ENCODE peak calls at places on chromosomes 4 and X, in four cellular contexts. One of them, this sample, is unnamed.

GRCh38 chr4:79864470-79865190 is 208.4 kb downstream of the ANTXR2 start:
- DNase-seq in Caco-2: no peak
- DNase-seq in AG09309: no peak
- DNase-seq in fibroblast of lung: peak
- DNase-seq in this sample: no peak

GRCh38 chrX:5051831-5052491 is 1176.7 kb downstream of the NLGN4X start:
- DNase-seq in fibroblast of lung: peak
- DNase-seq in Caco-2: peak
- DNase-seq in AG09309: no peak
- DNase-seq in this sample: no peak

GRCh38 chr4:65645185-65645584 is 25.1 kb downstream of the EPHA5 start:
- DNase-seq in fibroblast of lung: peak
- DNase-seq in AG09309: no peak
- DNase-seq in Caco-2: no peak
- DNase-seq in this sample: no peak

GRCh38 chr4:16197842-16198241 is 28.4 kb downstream of the TAPT1 start:
- DNase-seq in fibroblast of lung: peak
- DNase-seq in AG09309: no peak
- DNase-seq in Caco-2: no peak
- DNase-seq in this sample: no peak

GRCh38 chr4:187922274-187922673 is 73.3 kb upstream of the ZFP42 start:
- DNase-seq in fibroblast of lung: no peak
- DNase-seq in AG09309: no peak
- DNase-seq in Caco-2: no peak
- DNase-seq in this sample: no peak

GRCh38 chrX:134542485-134542884 is 82.5 kb downstream of the HPRT1 start:
- DNase-seq in AG09309: no peak
- DNase-seq in fibroblast of lung: peak
- DNase-seq in Caco-2: no peak
- DNase-seq in this sample: no peak

GRCh38 chr4:6095023-6095817 is 77.0 kb upstream of the C4orf50 start:
- DNase-seq in fibroblast of lung: peak
- DNase-seq in Caco-2: no peak
- DNase-seq in AG09309: no peak
- DNase-seq in this sample: no peak

GRCh38 chrX:140526138-140526537 is 21.3 kb upstream of the SOX3 start:
- DNase-seq in fibroblast of lung: peak
- DNase-seq in Caco-2: no peak
- DNase-seq in AG09309: no peak
- DNase-seq in this sample: no peak

GRCh38 chr4:87807402-87807801 is 8.0 kb downstream of the IBSP start:
- DNase-seq in AG09309: peak
- DNase-seq in fibroblast of lung: peak
- DNase-seq in Caco-2: no peak
- DNase-seq in this sample: no peak

GRCh38 chr4:113760094-113760851 is 1.3 kb downstream of the CAMK2D start:
- DNase-seq in fibroblast of lung: peak
- DNase-seq in Caco-2: no peak
- DNase-seq in AG09309: no peak
- DNase-seq in this sample: peak

GRCh38 chr4:23305026-23305425 is 584.8 kb downstream of the PPARGC1A start:
- DNase-seq in Caco-2: no peak
- DNase-seq in AG09309: no peak
- DNase-seq in fibroblast of lung: peak
- DNase-seq in this sample: peak

GRCh38 chr4:96593422-96593821 is 753.5 kb downstream of the PDHA2 start:
- DNase-seq in AG09309: no peak
- DNase-seq in Caco-2: no peak
- DNase-seq in fibroblast of lung: peak
- DNase-seq in this sample: peak

GRCh38 chr4:17111436-17111835 is 213.0 kb upstream of the LDB2 start:
- DNase-seq in AG09309: no peak
- DNase-seq in fibroblast of lung: no peak
- DNase-seq in Caco-2: no peak
- DNase-seq in this sample: no peak

GRCh38 chr4:39658756-39659155 is 20.1 kb upstream of the SMIM14 start:
- DNase-seq in AG09309: no peak
- DNase-seq in Caco-2: no peak
- DNase-seq in fibroblast of lung: no peak
- DNase-seq in this sample: no peak

GRCh38 chr4:60938621-60939020 is 261.5 kb upstream of the ADGRL3 start:
- DNase-seq in fibroblast of lung: no peak
- DNase-seq in AG09309: no peak
- DNase-seq in Caco-2: peak
- DNase-seq in this sample: no peak

GRCh38 chr4:130424211-130424610 is 1328.3 kb downstream of the C4orf33 start:
- DNase-seq in Caco-2: no peak
- DNase-seq in AG09309: no peak
- DNase-seq in fibroblast of lung: peak
- DNase-seq in this sample: no peak

GRCh38 chrX:489805-490204 is 103.1 kb upstream of the PPP2R3B start:
- DNase-seq in fibroblast of lung: no peak
- DNase-seq in AG09309: no peak
- DNase-seq in Caco-2: no peak
- DNase-seq in this sample: no peak

GRCh38 chr4:121070696-121071639 is 1.4 kb downstream of the NDNF start:
- DNase-seq in Caco-2: peak
- DNase-seq in AG09309: no peak
- DNase-seq in fibroblast of lung: peak
- DNase-seq in this sample: peak

DNA sequence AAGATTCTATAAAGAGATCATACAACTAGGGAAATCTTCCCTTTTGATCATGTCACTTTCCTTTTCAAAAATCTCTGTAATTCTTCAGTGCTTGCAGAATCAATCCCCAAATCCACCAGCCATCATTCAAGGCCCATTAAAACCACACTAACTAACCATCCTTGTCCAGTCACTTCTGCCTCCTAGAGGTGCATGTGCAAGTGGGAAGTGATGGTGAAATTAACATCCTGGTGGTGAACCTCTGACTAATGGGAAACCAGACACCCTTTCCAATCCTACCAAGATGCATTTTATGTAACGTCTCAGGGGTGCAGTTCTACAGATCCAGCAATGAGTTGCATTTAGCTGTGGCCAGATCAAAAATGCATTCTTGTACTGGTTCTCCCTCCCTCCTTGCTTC is 341.8 kb downstream of the RAPGEF2 start:
- DNase-seq in fibroblast of lung: peak
- DNase-seq in AG09309: peak
- DNase-seq in Caco-2: no peak
- DNase-seq in this sample: no peak
- TF ChIP-seq CTCF in fibroblast of lung: no peak
- TF ChIP-seq CTCF in AG09309: peak
- TF ChIP-seq CTCF in Caco-2: no peak
- TF ChIP-seq CTCF in this sample: no peak

DNA sequence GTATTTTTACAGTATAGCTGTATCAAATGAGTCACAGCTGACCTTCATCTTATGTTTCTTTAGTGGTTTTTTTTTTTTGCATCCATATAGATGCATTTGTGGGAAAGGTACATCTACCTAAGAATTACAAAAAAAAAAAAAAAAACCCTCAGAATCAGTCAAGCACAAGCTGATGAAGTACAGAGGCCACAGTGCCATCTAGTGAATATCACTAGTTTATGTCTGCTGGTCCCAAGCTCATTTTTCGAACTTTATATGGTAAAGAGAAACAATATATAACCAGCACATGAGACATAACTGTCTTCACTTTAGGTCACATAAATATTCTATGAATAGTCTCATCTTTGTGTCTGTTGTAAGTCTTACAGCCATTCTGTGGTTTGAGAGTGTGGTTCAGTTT is 220.1 kb downstream of the DLG3 start:
- DNase-seq in AG09309: no peak
- DNase-seq in fibroblast of lung: peak
- DNase-seq in Caco-2: no peak
- DNase-seq in this sample: peak
- TF ChIP-seq CTCF in AG09309: peak
- TF ChIP-seq CTCF in fibroblast of lung: peak
- TF ChIP-seq CTCF in Caco-2: no peak
- TF ChIP-seq CTCF in this sample: peak

GRCh38 chr4:25177147-25177546 is 16.9 kb upstream of the SEPSECS start:
- DNase-seq in fibroblast of lung: no peak
- DNase-seq in AG09309: no peak
- DNase-seq in Caco-2: no peak
- DNase-seq in this sample: no peak

GRCh38 chr4:25182941-25183340 is 22.7 kb upstream of the SEPSECS start:
- DNase-seq in AG09309: no peak
- DNase-seq in Caco-2: no peak
- DNase-seq in fibroblast of lung: no peak
- DNase-seq in this sample: no peak

GRCh38 chr4:25178838-25179261 is 18.6 kb upstream of the SEPSECS start:
- DNase-seq in fibroblast of lung: no peak
- DNase-seq in Caco-2: no peak
- DNase-seq in AG09309: no peak
- DNase-seq in this sample: no peak

GRCh38 chr4:25184056-25184455 is 23.8 kb upstream of the SEPSECS start:
- DNase-seq in AG09309: no peak
- DNase-seq in fibroblast of lung: peak
- DNase-seq in Caco-2: no peak
- DNase-seq in this sample: no peak

DNA sequence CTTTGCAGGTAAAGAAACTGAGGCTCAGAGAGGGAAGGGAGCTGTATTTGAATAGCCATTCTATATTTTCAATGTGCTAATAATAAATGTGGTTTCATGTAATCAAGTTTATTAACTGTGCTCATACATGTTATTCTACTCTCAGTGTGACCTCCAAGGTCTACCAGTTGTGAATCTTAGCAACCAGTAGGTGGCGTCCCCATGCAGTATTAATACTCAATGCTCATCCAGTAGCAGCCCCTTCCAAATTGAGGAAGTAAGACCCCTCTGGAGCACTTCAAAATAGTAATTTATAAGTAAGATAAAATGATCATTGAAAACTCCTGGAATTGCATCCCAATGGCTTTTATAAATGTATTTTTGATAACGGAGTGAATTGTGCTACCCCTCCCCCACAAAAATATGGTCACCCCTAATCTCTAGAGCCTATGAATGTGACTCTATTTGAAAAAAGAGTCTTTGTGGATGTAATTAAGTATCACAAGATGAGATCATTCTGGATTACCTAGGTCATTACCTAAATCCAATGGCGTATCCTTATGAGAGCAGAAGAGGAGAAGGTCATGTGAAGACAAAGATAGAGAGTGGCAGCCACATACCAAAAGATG is 20.4 kb upstream of the SEPSECS start:
- DNase-seq in Caco-2: peak
- DNase-seq in fibroblast of lung: peak
- DNase-seq in AG09309: no peak
- DNase-seq in this sample: peak
- TF ChIP-seq CTCF in Caco-2: peak
- TF ChIP-seq CTCF in fibroblast of lung: peak
- TF ChIP-seq CTCF in AG09309: peak
- TF ChIP-seq CTCF in this sample: peak

DNA sequence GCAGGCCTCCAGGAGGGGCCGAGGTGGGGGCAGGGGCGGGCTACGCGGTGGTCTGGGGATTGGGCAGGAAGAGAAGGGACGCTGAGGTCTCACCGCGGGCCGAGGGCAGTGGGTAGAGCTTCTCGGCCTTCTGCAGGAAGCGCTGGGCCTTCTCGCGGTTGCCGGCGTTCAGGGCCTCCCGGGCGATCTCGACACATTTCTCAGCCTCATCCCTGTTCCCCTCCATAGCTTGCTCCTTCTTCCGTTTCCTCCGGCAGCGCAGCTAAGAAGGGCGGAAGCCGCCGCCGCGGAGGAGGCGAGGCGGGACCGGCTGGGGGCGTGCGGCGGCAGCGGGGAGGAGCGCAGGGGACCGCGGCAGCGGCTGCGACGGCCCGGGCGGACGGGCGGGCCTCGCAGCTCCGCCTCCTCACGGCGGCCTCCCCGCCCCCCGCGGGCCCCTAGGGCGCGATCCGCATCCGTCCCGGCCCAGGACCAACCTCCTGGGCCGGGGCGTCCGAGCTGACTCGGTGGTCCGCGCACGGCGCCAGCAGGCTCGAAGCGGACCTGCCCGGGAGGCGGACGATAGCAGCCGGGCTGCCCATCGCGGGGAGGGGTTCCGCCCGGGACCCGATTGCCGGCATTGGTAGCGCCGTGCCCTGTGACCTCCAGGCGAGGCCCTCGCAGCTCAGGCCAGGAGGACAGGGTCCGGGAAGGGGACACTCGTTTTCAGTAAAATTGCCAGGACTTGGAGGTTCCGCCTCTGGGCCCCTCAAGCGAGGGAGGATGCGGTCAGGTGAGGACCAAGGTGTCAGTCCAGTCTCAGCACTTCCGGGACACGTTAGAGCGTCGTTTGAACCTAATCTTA is at the start of gene DNAJB14:
- DNase-seq in AG09309: no peak
- DNase-seq in Caco-2: peak
- DNase-seq in fibroblast of lung: peak
- DNase-seq in this sample: peak
- TF ChIP-seq CTCF in AG09309: no peak
- TF ChIP-seq CTCF in Caco-2: no peak
- TF ChIP-seq CTCF in fibroblast of lung: no peak
- TF ChIP-seq CTCF in this sample: no peak

GRCh38 chrX:25755179-25755578 is 383.0 kb upstream of the MAGEB18 start:
- DNase-seq in Caco-2: no peak
- DNase-seq in AG09309: no peak
- DNase-seq in fibroblast of lung: no peak
- DNase-seq in this sample: no peak

GRCh38 chrX:25754399-25754798 is 383.7 kb upstream of the MAGEB18 start:
- DNase-seq in AG09309: no peak
- DNase-seq in fibroblast of lung: no peak
- DNase-seq in Caco-2: no peak
- DNase-seq in this sample: no peak
- TF ChIP-seq CTCF in AG09309: no peak
- TF ChIP-seq CTCF in fibroblast of lung: no peak
- TF ChIP-seq CTCF in Caco-2: no peak
- TF ChIP-seq CTCF in this sample: no peak

DNA sequence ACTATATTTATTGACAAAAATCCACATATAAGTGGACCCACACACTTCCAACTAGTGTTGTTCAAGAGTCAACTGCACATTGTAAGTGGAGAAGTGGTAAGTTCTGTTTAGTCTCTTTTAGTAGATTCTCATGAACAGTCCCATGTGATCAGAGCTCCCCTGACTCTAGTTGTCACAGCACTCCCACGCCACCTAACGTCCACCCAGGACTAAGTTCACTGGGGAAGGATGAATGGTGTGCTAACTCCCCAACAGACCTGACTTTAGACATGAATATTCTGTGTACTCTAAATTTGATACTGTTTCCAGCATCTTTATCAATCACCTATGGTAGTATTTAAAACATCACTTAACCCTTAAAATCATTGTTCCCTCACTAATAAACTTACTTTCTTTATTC is 59.8 kb downstream of the PACRGL start:
- DNase-seq in AG09309: no peak
- DNase-seq in Caco-2: peak
- DNase-seq in fibroblast of lung: no peak
- DNase-seq in this sample: no peak
- TF ChIP-seq CTCF in AG09309: peak
- TF ChIP-seq CTCF in Caco-2: peak
- TF ChIP-seq CTCF in fibroblast of lung: no peak
- TF ChIP-seq CTCF in this sample: no peak

GRCh38 chrX:43474321-43474720 is 181.8 kb upstream of the MAOA start:
- DNase-seq in Caco-2: peak
- DNase-seq in AG09309: no peak
- DNase-seq in fibroblast of lung: no peak
- DNase-seq in this sample: no peak
- TF ChIP-seq CTCF in Caco-2: no peak
- TF ChIP-seq CTCF in AG09309: no peak
- TF ChIP-seq CTCF in fibroblast of lung: no peak
- TF ChIP-seq CTCF in this sample: no peak

GRCh38 chrX:119181491-119181890 is 53.9 kb upstream of the KIAA1210 start:
- DNase-seq in fibroblast of lung: peak
- DNase-seq in AG09309: no peak
- DNase-seq in Caco-2: peak
- DNase-seq in this sample: no peak
- TF ChIP-seq CTCF in fibroblast of lung: no peak
- TF ChIP-seq CTCF in AG09309: no peak
- TF ChIP-seq CTCF in Caco-2: peak
- TF ChIP-seq CTCF in this sample: no peak

GRCh38 chr4:161829631-161830030 is 334.2 kb downstream of the FSTL5 start:
- DNase-seq in AG09309: no peak
- DNase-seq in fibroblast of lung: no peak
- DNase-seq in Caco-2: no peak
- DNase-seq in this sample: no peak
- TF ChIP-seq CTCF in AG09309: no peak
- TF ChIP-seq CTCF in fibroblast of lung: no peak
- TF ChIP-seq CTCF in Caco-2: no peak
- TF ChIP-seq CTCF in this sample: no peak